ENCODE peak calls at places on chromosomes 5 and 9, in four cellular contexts. One of them, this sample, is unnamed.
A peak's percentile ranks its signal among the peaks of the same experiment; 100 is the strongest.

GRCh38 chr9:119768266-119768665 is 399.0 kb upstream of the BRINP1 start:
- DNase-seq in CD8-positive, alpha-beta T cell: no peak
- DNase-seq in tibial nerve: no peak
- DNase-seq in neural progenitor cell: no peak
- DNase-seq in this sample: no peak

GRCh38 chr9:131734165-131734610 is 5.7 kb downstream of the RAPGEF1 start:
- DNase-seq in CD8-positive, alpha-beta T cell: peak; percentile 66
- DNase-seq in tibial nerve: no peak
- DNase-seq in neural progenitor cell: no peak
- DNase-seq in this sample: peak; percentile 55

GRCh38 chr9:114902773-114903589 is 27.4 kb downstream of the TNFSF8 start:
- DNase-seq in CD8-positive, alpha-beta T cell: no peak
- DNase-seq in tibial nerve: no peak
- DNase-seq in neural progenitor cell: no peak
- DNase-seq in this sample: no peak

GRCh38 chr5:59143926-59144333 is 561.1 kb downstream of the RAB3C start:
- DNase-seq in CD8-positive, alpha-beta T cell: no peak
- DNase-seq in tibial nerve: no peak
- DNase-seq in neural progenitor cell: no peak
- DNase-seq in this sample: no peak

GRCh38 chr5:9954869-9955268 is 294.8 kb downstream of the ATPSCKMT start:
- DNase-seq in CD8-positive, alpha-beta T cell: no peak
- DNase-seq in tibial nerve: no peak
- DNase-seq in neural progenitor cell: no peak
- DNase-seq in this sample: no peak

GRCh38 chr5:120615967-120616645 is 152.0 kb downstream of the PRR16 start:
- DNase-seq in CD8-positive, alpha-beta T cell: no peak
- DNase-seq in tibial nerve: no peak
- DNase-seq in neural progenitor cell: peak; percentile 43
- DNase-seq in this sample: no peak

GRCh38 chr9:6711403-6711802 is 46.4 kb upstream of the KDM4C start:
- DNase-seq in CD8-positive, alpha-beta T cell: no peak
- DNase-seq in tibial nerve: no peak
- DNase-seq in neural progenitor cell: no peak
- DNase-seq in this sample: no peak

GRCh38 chr9:36893148-36893547 is 140.9 kb downstream of the PAX5 start:
- DNase-seq in CD8-positive, alpha-beta T cell: no peak
- DNase-seq in tibial nerve: no peak
- DNase-seq in neural progenitor cell: no peak
- DNase-seq in this sample: no peak

GRCh38 chr9:4490705-4491620 is 695 bp downstream of the SLC1A1 start:
- DNase-seq in CD8-positive, alpha-beta T cell: no peak
- DNase-seq in tibial nerve: no peak
- DNase-seq in neural progenitor cell: peak; percentile 29
- DNase-seq in this sample: peak; percentile 15

GRCh38 chr9:81522721-81523551 is 166.4 kb downstream of the TLE1 start:
- DNase-seq in CD8-positive, alpha-beta T cell: no peak
- DNase-seq in tibial nerve: peak; percentile 51
- DNase-seq in neural progenitor cell: peak; percentile 51
- DNase-seq in this sample: peak; percentile 23

GRCh38 chr9:122394265-122395242 is 23.7 kb downstream of the PTGS1 start:
- DNase-seq in CD8-positive, alpha-beta T cell: no peak
- DNase-seq in tibial nerve: peak; percentile 44
- DNase-seq in neural progenitor cell: no peak
- DNase-seq in this sample: peak; percentile 35

GRCh38 chr9:5835808-5836207 is 2.9 kb upstream of the ERMP1 start:
- DNase-seq in CD8-positive, alpha-beta T cell: no peak
- DNase-seq in tibial nerve: no peak
- DNase-seq in neural progenitor cell: no peak
- DNase-seq in this sample: no peak

GRCh38 chr9:13758876-13759275 is 479.4 kb upstream of the MPDZ start:
- DNase-seq in CD8-positive, alpha-beta T cell: no peak
- DNase-seq in tibial nerve: no peak
- DNase-seq in neural progenitor cell: no peak
- DNase-seq in this sample: peak; percentile 40

GRCh38 chr9:16912197-16912596 is 41.7 kb upstream of the BNC2 start:
- DNase-seq in CD8-positive, alpha-beta T cell: no peak
- DNase-seq in tibial nerve: no peak
- DNase-seq in neural progenitor cell: no peak
- DNase-seq in this sample: no peak

GRCh38 chr9:91898451-91899433 is 51.3 kb downstream of the ROR2 start:
- DNase-seq in CD8-positive, alpha-beta T cell: no peak
- DNase-seq in tibial nerve: no peak
- DNase-seq in neural progenitor cell: peak; percentile 38
- DNase-seq in this sample: no peak

GRCh38 chr5:55731848-55732247 is 6.0 kb upstream of the DDX4 start:
- DNase-seq in CD8-positive, alpha-beta T cell: no peak
- DNase-seq in tibial nerve: no peak
- DNase-seq in neural progenitor cell: no peak
- DNase-seq in this sample: no peak

GRCh38 chr9:132584616-132585560 is 2.5 kb downstream of the BARHL1 start:
- DNase-seq in CD8-positive, alpha-beta T cell: no peak
- DNase-seq in tibial nerve: no peak
- DNase-seq in neural progenitor cell: peak; percentile 54
- DNase-seq in this sample: no peak

GRCh38 chr5:117473075-117473595 is 898.5 kb upstream of the SEMA6A start:
- DNase-seq in CD8-positive, alpha-beta T cell: no peak
- DNase-seq in tibial nerve: no peak
- DNase-seq in neural progenitor cell: peak; percentile 65
- DNase-seq in this sample: no peak

GRCh38 chr5:57442080-57442839 is 40.4 kb downstream of the ACTBL2 start:
- DNase-seq in CD8-positive, alpha-beta T cell: no peak
- DNase-seq in tibial nerve: no peak
- DNase-seq in neural progenitor cell: no peak
- DNase-seq in this sample: no peak

GRCh38 chr5:61030163-61030482 is 85.1 kb downstream of the NDUFAF2 start:
- DNase-seq in CD8-positive, alpha-beta T cell: no peak
- DNase-seq in tibial nerve: no peak
- DNase-seq in neural progenitor cell: no peak
- DNase-seq in this sample: no peak

GRCh38 chr9:119369670-119370366 is 583 bp upstream of the BRINP1 start:
- DNase-seq in CD8-positive, alpha-beta T cell: no peak
- DNase-seq in tibial nerve: no peak
- DNase-seq in neural progenitor cell: no peak
- DNase-seq in this sample: no peak

GRCh38 chr5:29516224-29516623 is 1677.3 kb upstream of the CDH6 start:
- DNase-seq in CD8-positive, alpha-beta T cell: no peak
- DNase-seq in tibial nerve: no peak
- DNase-seq in neural progenitor cell: no peak
- DNase-seq in this sample: no peak

GRCh38 chr5:29518176-29518575 is 1675.3 kb upstream of the CDH6 start:
- DNase-seq in CD8-positive, alpha-beta T cell: no peak
- DNase-seq in tibial nerve: no peak
- DNase-seq in neural progenitor cell: no peak
- DNase-seq in this sample: no peak
- H3K4me3 ChIP-seq in CD8-positive, alpha-beta T cell: no peak overlapping the region
- H3K4me3 ChIP-seq in tibial nerve: no peak overlapping the region
- H3K4me3 ChIP-seq in neural progenitor cell: no peak overlapping the region
- H3K4me3 ChIP-seq in this sample: no peak overlapping the region

GRCh38 chr5:123508441-123508840 is 3.5 kb upstream of the CSNK1G3 start:
- DNase-seq in CD8-positive, alpha-beta T cell: no peak
- DNase-seq in tibial nerve: no peak
- DNase-seq in neural progenitor cell: no peak
- DNase-seq in this sample: no peak

GRCh38 chr5:123514615-123515355 is 2.8 kb downstream of the CSNK1G3 start:
- DNase-seq in CD8-positive, alpha-beta T cell: no peak
- DNase-seq in tibial nerve: no peak
- DNase-seq in neural progenitor cell: peak; percentile 7
- DNase-seq in this sample: no peak

GRCh38 chr5:123512631-123513461 is 869 bp downstream of the CSNK1G3 start:
- DNase-seq in CD8-positive, alpha-beta T cell: peak; percentile 26
- DNase-seq in tibial nerve: peak; percentile 21
- DNase-seq in neural progenitor cell: peak; percentile 56
- DNase-seq in this sample: peak; percentile 43

GRCh38 chr5:123511648-123512605 is at the start of gene CSNK1G3:
- DNase-seq in CD8-positive, alpha-beta T cell: peak; percentile 86
- DNase-seq in tibial nerve: peak; percentile 95
- DNase-seq in neural progenitor cell: peak; percentile 97
- DNase-seq in this sample: peak; percentile 98

GRCh38 chr5:123511290-123511647 is 708 bp upstream of the CSNK1G3 start:
- DNase-seq in CD8-positive, alpha-beta T cell: no peak
- DNase-seq in tibial nerve: no peak
- DNase-seq in neural progenitor cell: peak; percentile 17
- DNase-seq in this sample: no peak
- H3K27ac ChIP-seq in CD8-positive, alpha-beta T cell: peak overlapping the region; percentile 77
- H3K27ac ChIP-seq in tibial nerve: peak overlapping the region; percentile 87
- H3K27ac ChIP-seq in neural progenitor cell: no peak overlapping the region
- H3K27ac ChIP-seq in this sample: peak overlapping the region; percentile 95

GRCh38 chr5:131514316-131515275 is 120.4 kb downstream of the RAPGEF6 start:
- DNase-seq in CD8-positive, alpha-beta T cell: no peak
- DNase-seq in tibial nerve: no peak
- DNase-seq in neural progenitor cell: no peak
- DNase-seq in this sample: peak; percentile 8

GRCh38 chr5:131511934-131512333 is 123.1 kb downstream of the RAPGEF6 start:
- DNase-seq in CD8-positive, alpha-beta T cell: no peak
- DNase-seq in tibial nerve: no peak
- DNase-seq in neural progenitor cell: peak; percentile 62
- DNase-seq in this sample: no peak

GRCh38 chr5:131509811-131510210 is 125.2 kb downstream of the RAPGEF6 start:
- DNase-seq in CD8-positive, alpha-beta T cell: no peak
- DNase-seq in tibial nerve: no peak
- DNase-seq in neural progenitor cell: no peak
- DNase-seq in this sample: no peak

GRCh38 chr5:131513780-131514179 is 121.2 kb downstream of the RAPGEF6 start:
- DNase-seq in CD8-positive, alpha-beta T cell: no peak
- DNase-seq in tibial nerve: no peak
- DNase-seq in neural progenitor cell: no peak
- DNase-seq in this sample: no peak

DNA sequence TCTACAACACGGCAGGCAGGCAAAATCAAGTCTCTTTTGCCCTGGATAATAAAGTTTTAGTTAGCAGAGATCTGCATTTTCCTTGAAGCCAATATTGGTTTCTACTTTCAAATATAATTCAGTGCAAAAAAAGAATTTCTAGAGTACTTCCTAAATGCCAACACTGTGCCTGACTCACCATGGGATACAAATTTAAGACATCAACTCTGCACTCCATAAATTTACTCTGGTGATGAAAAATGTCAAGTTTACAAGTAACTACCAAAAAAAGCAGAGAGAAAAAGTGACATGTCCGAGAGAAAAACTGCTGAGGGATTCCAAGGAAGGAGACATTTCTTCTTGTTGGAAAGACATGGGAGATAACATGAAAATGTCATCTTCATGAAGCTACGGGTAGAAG is 119.7 kb downstream of the RAPGEF6 start:
- DNase-seq in CD8-positive, alpha-beta T cell: no peak
- DNase-seq in tibial nerve: no peak
- DNase-seq in neural progenitor cell: no peak
- DNase-seq in this sample: no peak
- H3K4me3 ChIP-seq in CD8-positive, alpha-beta T cell: no peak overlapping the region
- H3K4me3 ChIP-seq in tibial nerve: no peak overlapping the region
- H3K4me3 ChIP-seq in neural progenitor cell: no peak overlapping the region
- H3K4me3 ChIP-seq in this sample: no peak overlapping the region

GRCh38 chr9:117487555-117488175 is 72.8 kb upstream of the ASTN2 start:
- DNase-seq in CD8-positive, alpha-beta T cell: peak; percentile 7
- DNase-seq in tibial nerve: peak; percentile 43
- DNase-seq in neural progenitor cell: peak; percentile 88
- DNase-seq in this sample: peak; percentile 62
- H3K27ac ChIP-seq in CD8-positive, alpha-beta T cell: no peak overlapping the region
- H3K27ac ChIP-seq in tibial nerve: no peak overlapping the region
- H3K27ac ChIP-seq in neural progenitor cell: no peak overlapping the region
- H3K27ac ChIP-seq in this sample: no peak overlapping the region